ENCODE peak calls at places on chromosomes 13 and 19, in nine cellular contexts. One of them, this sample, is unnamed. For H3K4me1, the result is how much of the 10 kb centered on the place peaks cover.

GRCh38 chr13:83881031-83881727 is 1.1 kb downstream of the SLITRK1 start:
- DNase-seq in cardiac muscle cell: no peak
- DNase-seq in tibial nerve: no peak
- DNase-seq in GM23248: no peak
- DNase-seq in left ventricle myocardium inferior: no peak
- DNase-seq in thyroid gland: no peak
- DNase-seq in tibial artery: no peak
- DNase-seq in IMR-90: no peak
- DNase-seq in psoas muscle: no peak
- DNase-seq in this sample: no peak

GRCh38 chr13:52707375-52707774 is 32.2 kb downstream of the CNMD start:
- DNase-seq in psoas muscle: no peak
- DNase-seq in left ventricle myocardium inferior: no peak
- DNase-seq in tibial artery: no peak
- DNase-seq in GM23248: peak
- DNase-seq in thyroid gland: no peak
- DNase-seq in cardiac muscle cell: peak
- DNase-seq in IMR-90: no peak
- DNase-seq in tibial nerve: no peak
- DNase-seq in this sample: no peak

GRCh38 chr19:5621945-5622464 is 571 bp downstream of the SAFB2 start:
- DNase-seq in tibial nerve: no peak
- DNase-seq in GM23248: peak
- DNase-seq in thyroid gland: no peak
- DNase-seq in left ventricle myocardium inferior: no peak
- DNase-seq in tibial artery: peak
- DNase-seq in IMR-90: no peak
- DNase-seq in cardiac muscle cell: no peak
- DNase-seq in psoas muscle: peak
- DNase-seq in this sample: no peak

GRCh38 chr19:45391346-45391745 is 13.5 kb downstream of the PPP1R13L start:
- DNase-seq in tibial artery: no peak
- DNase-seq in tibial nerve: no peak
- DNase-seq in GM23248: peak
- DNase-seq in cardiac muscle cell: peak
- DNase-seq in left ventricle myocardium inferior: no peak
- DNase-seq in psoas muscle: no peak
- DNase-seq in thyroid gland: no peak
- DNase-seq in IMR-90: peak
- DNase-seq in this sample: no peak

GRCh38 chr13:20998649-20999415 is 62.6 kb downstream of the LATS2 start:
- DNase-seq in psoas muscle: no peak
- DNase-seq in tibial artery: no peak
- DNase-seq in tibial nerve: no peak
- DNase-seq in left ventricle myocardium inferior: no peak
- DNase-seq in GM23248: no peak
- DNase-seq in thyroid gland: no peak
- DNase-seq in IMR-90: no peak
- DNase-seq in cardiac muscle cell: no peak
- DNase-seq in this sample: no peak

GRCh38 chr19:55809381-55810058 is 22.3 kb downstream of the NLRP11 start:
- DNase-seq in GM23248: peak
- DNase-seq in psoas muscle: peak
- DNase-seq in tibial nerve: no peak
- DNase-seq in left ventricle myocardium inferior: peak
- DNase-seq in IMR-90: peak
- DNase-seq in tibial artery: no peak
- DNase-seq in cardiac muscle cell: peak
- DNase-seq in thyroid gland: peak
- DNase-seq in this sample: no peak

GRCh38 chr13:114100446-114101320 is 31.7 kb downstream of the RASA3 start:
- DNase-seq in left ventricle myocardium inferior: no peak
- DNase-seq in tibial nerve: peak
- DNase-seq in GM23248: peak
- DNase-seq in cardiac muscle cell: no peak
- DNase-seq in IMR-90: no peak
- DNase-seq in psoas muscle: peak
- DNase-seq in thyroid gland: no peak
- DNase-seq in tibial artery: peak
- DNase-seq in this sample: peak

GRCh38 chr13:114090476-114090875 is 41.9 kb downstream of the RASA3 start:
- DNase-seq in thyroid gland: no peak
- DNase-seq in IMR-90: no peak
- DNase-seq in left ventricle myocardium inferior: no peak
- DNase-seq in tibial nerve: peak
- DNase-seq in psoas muscle: no peak
- DNase-seq in cardiac muscle cell: no peak
- DNase-seq in tibial artery: peak
- DNase-seq in GM23248: no peak
- DNase-seq in this sample: peak

GRCh38 chr13:68323106-68323505 is 1093.0 kb upstream of the PCDH9 start:
- DNase-seq in GM23248: no peak
- DNase-seq in cardiac muscle cell: no peak
- DNase-seq in psoas muscle: no peak
- DNase-seq in thyroid gland: no peak
- DNase-seq in IMR-90: no peak
- DNase-seq in tibial nerve: no peak
- DNase-seq in tibial artery: no peak
- DNase-seq in left ventricle myocardium inferior: no peak
- DNase-seq in this sample: no peak
- H3K4me3 ChIP-seq in GM23248: no peak
- H3K4me3 ChIP-seq in cardiac muscle cell: no peak
- H3K4me3 ChIP-seq in psoas muscle: no peak
- H3K4me3 ChIP-seq in thyroid gland: no peak
- H3K4me3 ChIP-seq in IMR-90: no peak
- H3K4me3 ChIP-seq in tibial nerve: no peak
- H3K4me3 ChIP-seq in tibial artery: no peak
- H3K4me3 ChIP-seq in left ventricle myocardium inferior: no peak
- H3K4me3 ChIP-seq in this sample: no peak

GRCh38 chr13:25528266-25528665 is 156.5 kb downstream of the ATP8A2 start:
- DNase-seq in GM23248: no peak
- DNase-seq in tibial nerve: no peak
- DNase-seq in psoas muscle: no peak
- DNase-seq in thyroid gland: no peak
- DNase-seq in left ventricle myocardium inferior: no peak
- DNase-seq in cardiac muscle cell: no peak
- DNase-seq in IMR-90: no peak
- DNase-seq in tibial artery: no peak
- DNase-seq in this sample: no peak

GRCh38 chr13:25529425-25529824 is 157.7 kb downstream of the ATP8A2 start:
- DNase-seq in IMR-90: no peak
- DNase-seq in tibial artery: no peak
- DNase-seq in GM23248: no peak
- DNase-seq in tibial nerve: no peak
- DNase-seq in left ventricle myocardium inferior: no peak
- DNase-seq in thyroid gland: no peak
- DNase-seq in psoas muscle: no peak
- DNase-seq in cardiac muscle cell: no peak
- DNase-seq in this sample: no peak

DNA sequence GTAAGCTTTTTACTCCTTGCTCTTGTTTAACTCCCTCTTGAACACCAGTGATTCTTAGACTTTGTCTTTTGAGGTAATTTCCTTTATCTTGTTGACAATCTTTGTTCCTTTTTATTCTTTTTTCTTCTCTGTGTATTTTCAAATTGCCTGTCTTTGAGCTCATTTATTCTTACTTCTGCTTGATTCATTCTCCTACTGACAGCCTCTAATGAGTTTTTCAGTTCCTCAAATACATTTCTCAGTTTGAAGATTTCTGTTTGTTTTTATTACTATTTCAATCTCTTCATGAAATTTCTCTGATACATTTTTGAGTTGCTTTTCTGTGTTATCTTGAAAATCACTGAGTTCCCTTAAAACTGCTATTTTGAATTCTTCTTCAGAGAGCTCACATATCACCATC is 154.1 kb downstream of the ATP8A2 start:
- DNase-seq in IMR-90: no peak
- DNase-seq in GM23248: no peak
- DNase-seq in tibial artery: no peak
- DNase-seq in cardiac muscle cell: no peak
- DNase-seq in tibial nerve: no peak
- DNase-seq in psoas muscle: no peak
- DNase-seq in left ventricle myocardium inferior: no peak
- DNase-seq in thyroid gland: no peak
- DNase-seq in this sample: no peak
- H3K4me1 ChIP-seq in IMR-90: under half
- H3K4me1 ChIP-seq in GM23248: under half
- H3K4me1 ChIP-seq in tibial artery: under half
- H3K4me1 ChIP-seq in cardiac muscle cell: under half
- H3K4me1 ChIP-seq in tibial nerve: under half
- H3K4me1 ChIP-seq in psoas muscle: under half
- H3K4me1 ChIP-seq in left ventricle myocardium inferior: under half
- H3K4me1 ChIP-seq in thyroid gland: under half
- H3K4me1 ChIP-seq in this sample: under half

DNA sequence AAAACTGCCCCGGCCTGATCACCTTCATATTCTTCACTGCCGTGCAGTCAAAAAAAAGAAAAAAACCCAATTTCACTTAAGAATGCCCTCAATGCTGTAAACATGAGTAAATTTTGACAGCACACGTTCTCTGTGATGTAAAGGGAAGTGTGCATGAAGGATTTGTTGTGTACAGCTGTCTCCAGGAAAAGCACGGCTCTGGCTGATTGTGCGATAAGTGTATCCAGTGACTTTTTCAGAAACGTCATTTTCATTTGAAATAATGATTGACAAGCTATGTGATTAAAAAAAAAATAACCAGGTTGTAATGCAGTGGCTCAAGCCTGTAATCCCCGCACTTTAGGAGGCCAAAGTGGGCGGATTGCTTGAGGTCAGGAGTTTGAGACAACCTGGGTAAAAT is 39.6 kb downstream of the ANKRD10 start:
- DNase-seq in left ventricle myocardium inferior: no peak
- DNase-seq in IMR-90: no peak
- DNase-seq in cardiac muscle cell: no peak
- DNase-seq in tibial artery: no peak
- DNase-seq in tibial nerve: no peak
- DNase-seq in psoas muscle: no peak
- DNase-seq in GM23248: no peak
- DNase-seq in thyroid gland: no peak
- DNase-seq in this sample: no peak
- H3K4me3 ChIP-seq in left ventricle myocardium inferior: peak
- H3K4me3 ChIP-seq in IMR-90: no peak
- H3K4me3 ChIP-seq in cardiac muscle cell: peak
- H3K4me3 ChIP-seq in tibial artery: peak
- H3K4me3 ChIP-seq in tibial nerve: peak
- H3K4me3 ChIP-seq in psoas muscle: peak
- H3K4me3 ChIP-seq in GM23248: peak
- H3K4me3 ChIP-seq in thyroid gland: no peak
- H3K4me3 ChIP-seq in this sample: no peak

GRCh38 chr13:51676739-51677138 is 92.5 kb downstream of the WDFY2 start:
- DNase-seq in IMR-90: no peak
- DNase-seq in tibial artery: no peak
- DNase-seq in thyroid gland: no peak
- DNase-seq in psoas muscle: no peak
- DNase-seq in tibial nerve: no peak
- DNase-seq in left ventricle myocardium inferior: no peak
- DNase-seq in cardiac muscle cell: no peak
- DNase-seq in GM23248: no peak
- DNase-seq in this sample: no peak
- H3K4me1 ChIP-seq in IMR-90: under half
- H3K4me1 ChIP-seq in tibial artery: under half
- H3K4me1 ChIP-seq in thyroid gland: under half
- H3K4me1 ChIP-seq in psoas muscle: under half
- H3K4me1 ChIP-seq in tibial nerve: under half
- H3K4me1 ChIP-seq in left ventricle myocardium inferior: under half
- H3K4me1 ChIP-seq in cardiac muscle cell: under half
- H3K4me1 ChIP-seq in GM23248: under half
- H3K4me1 ChIP-seq in this sample: under half

DNA sequence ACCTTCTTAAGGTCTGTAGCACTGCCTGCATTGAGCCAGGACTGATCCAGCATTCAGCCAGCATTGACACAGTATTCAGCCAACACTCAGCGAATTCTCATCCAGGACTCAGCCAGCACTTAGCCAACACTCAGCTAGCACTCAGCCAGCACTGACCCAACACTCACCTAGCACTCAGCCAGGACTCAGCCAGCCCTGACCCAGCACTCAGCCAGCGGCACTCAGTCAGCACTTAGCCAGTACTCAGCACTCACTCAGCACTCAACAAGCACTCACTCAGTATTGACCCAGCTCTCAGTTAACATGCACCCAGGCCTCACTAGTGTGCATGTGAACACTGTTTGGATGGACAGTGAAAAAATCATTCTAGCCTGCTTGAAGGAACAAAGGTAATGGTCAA is 55.0 kb downstream of the TSHZ3 start:
- DNase-seq in tibial nerve: no peak
- DNase-seq in cardiac muscle cell: no peak
- DNase-seq in thyroid gland: no peak
- DNase-seq in tibial artery: no peak
- DNase-seq in IMR-90: no peak
- DNase-seq in psoas muscle: no peak
- DNase-seq in left ventricle myocardium inferior: no peak
- DNase-seq in GM23248: no peak
- DNase-seq in this sample: no peak
- H3K4me3 ChIP-seq in tibial nerve: no peak
- H3K4me3 ChIP-seq in cardiac muscle cell: no peak
- H3K4me3 ChIP-seq in thyroid gland: no peak
- H3K4me3 ChIP-seq in tibial artery: no peak
- H3K4me3 ChIP-seq in IMR-90: no peak
- H3K4me3 ChIP-seq in psoas muscle: no peak
- H3K4me3 ChIP-seq in left ventricle myocardium inferior: no peak
- H3K4me3 ChIP-seq in GM23248: no peak
- H3K4me3 ChIP-seq in this sample: no peak